ENCODE peak calls at places on chromosome 17, in four cellular contexts. R is body of pancreas, X is fibroblast of pulmonary artery, K is fibroblast of the aortic adventitia. B is an unnamed sample.

GRCh38 chr17:9755083-9755482 is 36.3 kb downstream of the DHRS7C start:
- DNase-seq in X (no peak), K (no peak), R (no peak), B (peak)

GRCh38 chr17:50356892-50357510 is 11.1 kb downstream of the XYLT2 start:
- DNase-seq in X (no peak), K (no peak), R (no peak), B (no peak)

GRCh38 chr17:7179317-7180254 is at the start of gene ASGR1:
- DNase-seq in X (no peak), R (no peak), K (no peak), B (no peak)

GRCh38 chr17:720706-721539 is 6.3 kb upstream of the VPS53 start:
- DNase-seq in X (no peak), R (no peak), K (no peak), B (no peak)

GRCh38 chr17:31442276-31442675 is 50.8 kb downstream of the RAB11FIP4 start:
- DNase-seq in R (no peak), X (no peak), K (no peak), B (no peak)

GRCh38 chr17:61947367-61948078 is 19.7 kb upstream of the INTS2 start:
- DNase-seq in K (no peak), R (no peak), X (no peak), B (no peak)

GRCh38 chr17:68972119-68972704 is 17.0 kb upstream of the ABCA8 start:
- DNase-seq in K (peak), X (peak), R (peak), B (peak)

GRCh38 chr17:78214016-78214705 is at the start of gene BIRC5:
- DNase-seq in R (peak), K (peak), X (peak), B (peak)

GRCh38 chr17:81706232-81706611 is 3.1 kb downstream of the MRPL12 start:
- DNase-seq in K (no peak), X (no peak), R (no peak), B (no peak)

GRCh38 chr17:48995871-48996695 is 1.1 kb upstream of the IGF2BP1 start:
- DNase-seq in X (no peak), K (no peak), R (no peak), B (peak)

GRCh38 chr17:57552114-57552601 is 192.9 kb downstream of the CCDC182 start:
- DNase-seq in R (no peak), X (peak), K (no peak), B (peak)

GRCh38 chr17:76701471-76701967 is 9.2 kb downstream of the MXRA7 start:
- DNase-seq in R (no peak), X (no peak), K (no peak), B (no peak)

GRCh38 chr17:2239882-2240430 is 63.6 kb downstream of the SMG6 start:
- DNase-seq in X (peak), R (peak), K (peak), B (peak)

GRCh38 chr17:59300941-59301340 is 30.5 kb upstream of the YPEL2 start:
- DNase-seq in R (no peak), K (no peak), X (no peak), B (no peak)

GRCh38 chr17:62865586-62865985 is 57.5 kb upstream of the MARCHF10 start:
- DNase-seq in K (no peak), X (no peak), R (no peak), B (no peak)

GRCh38 chr17:16872836-16873653 is 98.9 kb downstream of the TNFRSF13B start:
- DNase-seq in K (no peak), X (no peak), R (peak), B (peak)

GRCh38 chr17:50047488-50048126 is 8.3 kb upstream of the ITGA3 start:
- DNase-seq in K (peak), R (no peak), X (peak), B (peak)

GRCh38 chr17:234163-235047 is 53.0 kb upstream of the DOC2B start:
- DNase-seq in X (no peak), R (no peak), K (no peak), B (no peak)

GRCh38 chr17:7587420-7587786 is 2.5 kb downstream of the SOX15 start:
- DNase-seq in R (no peak), X (peak), K (peak), B (peak)

GRCh38 chr17:14061666-14062560 is 7.4 kb upstream of the COX10 start:
- DNase-seq in K (peak), X (peak), R (no peak), B (peak)

GRCh38 chr17:29682987-29683386 is 60.3 kb upstream of the CORO6 start:
- DNase-seq in K (no peak), X (no peak), R (no peak), B (peak)

GRCh38 chr17:835263-835662 is 53.1 kb downstream of the MRM3 start:
- DNase-seq in X (peak), R (peak), K (peak), B (peak)

GRCh38 chr17:45050680-45051059 is 762 bp downstream of the DCAKD start:
- DNase-seq in K (no peak), X (no peak), R (no peak), B (peak)

GRCh38 chr17:73205326-73205980 is 12.6 kb downstream of the COG1 start:
- DNase-seq in K (no peak), X (no peak), R (no peak), B (no peak)

GRCh38 chr17:4950757-4951204 is at the start of gene ENO3:
- DNase-seq in K (no peak), X (no peak), R (no peak), B (no peak)

GRCh38 chr17:57086069-57086930 is 1.3 kb downstream of the AKAP1 start:
- DNase-seq in R (peak), K (peak), X (peak), B (peak)

GRCh38 chr17:78375401-78376079 is 2.9 kb upstream of the PGS1 start:
- DNase-seq in R (peak), K (peak), X (peak), B (peak)

GRCh38 chr17:30238387-30239088 is 3.0 kb upstream of the SLC6A4 start:
- DNase-seq in R (no peak), K (no peak), X (no peak), B (no peak)

GRCh38 chr17:17156107-17156506 is 50.0 kb downstream of the PLD6 start:
- DNase-seq in X (peak), K (peak), R (no peak), B (peak)

GRCh38 chr17:2190014-2190413 is 113.6 kb downstream of the SMG6 start:
- DNase-seq in K (peak), R (no peak), X (peak), B (peak)

GRCh38 chr17:79003661-79004411 is 5.7 kb downstream of the CANT1 start:
- DNase-seq in X (no peak), K (no peak), R (no peak), B (no peak)

GRCh38 chr17:6669479-6670212 is 18.1 kb downstream of the C17orf100 start:
- DNase-seq in K (no peak), X (no peak), R (no peak), B (no peak)

GRCh38 chr17:7704601-7705268 is at the start of gene EFNB3:
- DNase-seq in R (peak), X (peak), K (peak), B (peak)

GRCh38 chr17:82551779-82552457 is 32.4 kb downstream of the FOXK2 start:
- DNase-seq in R (peak), K (peak), X (peak), B (peak)

GRCh38 chr17:57585341-57586098 is 159.6 kb downstream of the CCDC182 start:
- DNase-seq in X (no peak), R (no peak), K (no peak), B (no peak)

GRCh38 chr17:55037828-55038227 is 69.3 kb downstream of the STXBP4 start:
- DNase-seq in X (no peak), K (no peak), R (no peak), B (no peak)

GRCh38 chr17:78144736-78145641 is 1.2 kb upstream of the C17orf99 start:
- DNase-seq in X (no peak), R (peak), K (peak), B (peak)

GRCh38 chr17:73551756-73552155 is 92.5 kb downstream of the SDK2 start:
- DNase-seq in R (no peak), X (no peak), K (no peak), B (no peak)

GRCh38 chr17:74870512-74870911 is 2.3 kb downstream of the FDXR start:
- DNase-seq in R (no peak), X (peak), K (peak), B (peak)
- TF ChIP-seq CTCF in R (no peak), X (no peak), K (no peak), B (no peak)

GRCh38 chr17:42097691-42098661 is at the start of gene ZNF385C:
- DNase-seq in R (peak), X (no peak), K (no peak), B (no peak)
- H3K4me3 ChIP-seq in R (no peak), X (no peak), K (no peak), B (no peak)

GRCh38 chr17:35121315-35121714 is at the start of gene FNDC8:
- DNase-seq in X (no peak), R (no peak), K (no peak), B (no peak)

GRCh38 chr17:35119370-35120185 is at the start of gene RAD51D:
- DNase-seq in K (peak), R (peak), X (peak), B (peak)

GRCh38 chr17:35117984-35118383 is 1.7 kb downstream of the RAD51D start:
- DNase-seq in R (no peak), X (peak), K (peak), B (no peak)

DNA sequence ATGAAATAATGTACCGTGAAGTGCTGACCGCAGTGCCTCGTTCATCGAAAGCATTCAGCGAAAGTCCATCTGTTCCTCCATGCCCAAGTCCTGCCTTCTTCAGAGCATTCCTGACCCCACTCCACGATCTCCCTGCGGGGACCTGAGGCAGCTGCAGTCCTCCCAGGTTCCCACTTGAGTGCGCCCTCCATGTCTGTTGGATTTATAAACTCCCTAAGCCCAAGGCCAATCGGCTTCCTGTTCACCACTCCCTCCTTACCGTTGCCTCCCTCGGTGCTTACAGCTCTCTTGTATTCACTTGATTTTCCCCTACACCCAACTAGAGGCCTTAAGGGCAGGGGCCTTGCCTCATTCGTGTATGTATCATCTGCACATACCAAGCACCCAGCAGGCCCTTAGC is 2.8 kb downstream of the RAD51D start:
- DNase-seq in X (no peak), R (no peak), K (no peak), B (no peak)
- TF ChIP-seq CTCF in X (no peak), R (no peak), K (no peak), B (no peak)

GRCh38 chr17:42759982-42760651 is 910 bp upstream of the RAMP2 start:
- DNase-seq in X (no peak), K (no peak), R (no peak), B (no peak)
- H3K4me3 ChIP-seq in X (no peak), K (no peak), R (no peak), B (no peak)

DNA sequence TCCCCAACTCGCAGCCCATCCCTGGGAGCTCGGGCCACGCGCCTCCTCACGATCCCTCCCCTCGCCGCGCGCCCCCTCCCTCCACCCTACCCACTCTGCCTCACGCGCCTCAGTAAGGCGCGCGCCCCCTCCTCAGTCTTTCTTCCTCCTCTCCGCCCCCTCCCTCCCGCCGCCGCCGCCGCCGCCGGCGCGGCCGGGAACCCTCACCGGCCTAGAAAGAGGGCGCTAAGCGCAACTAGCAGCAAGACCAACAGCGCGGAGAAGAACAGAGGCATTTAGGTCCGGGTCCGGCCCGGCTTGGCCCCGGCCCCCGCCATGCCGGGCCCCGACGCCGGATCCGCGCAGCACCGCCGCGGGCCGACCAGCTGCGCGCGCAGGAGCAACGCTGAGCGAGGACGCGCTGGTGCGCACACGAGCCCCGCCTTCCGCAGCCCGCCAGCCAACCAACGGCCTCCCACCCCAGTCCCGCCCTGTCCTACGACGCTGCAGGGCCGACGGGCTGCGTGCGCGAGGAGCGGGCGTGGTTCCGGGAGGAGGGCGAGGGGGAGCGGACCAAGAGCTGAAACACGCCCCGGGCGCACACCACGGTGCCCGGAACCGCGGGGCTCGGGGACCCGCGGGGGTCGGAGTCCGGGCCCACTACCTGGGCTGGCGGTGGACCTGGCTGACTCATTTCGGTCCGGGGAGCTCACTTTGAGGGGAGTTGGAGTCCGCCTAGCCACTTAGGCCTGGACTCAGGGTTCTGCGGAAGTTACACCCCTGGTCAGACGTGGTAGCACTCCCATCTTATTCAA is at the start of gene BLTP2:
- DNase-seq in R (peak), K (peak), X (peak), B (peak)
- TF ChIP-seq CTCF in R (no peak), K (no peak), X (no peak), B (no peak)

B was measured in fibroblast of villous mesenchyme.